ENCODE peak calls at places on chromosomes 3 and 15, in four cellular contexts. I is H9, Q is IMR-90, K is mesendoderm. F is an unnamed sample.

GRCh38 chr3:106033654-106034053 is 164.8 kb upstream of the CBLB start:
- DNase-seq in I (no peak), Q (no peak), K (no peak), F (no peak)

GRCh38 chr3:64306745-64307144 is 81.5 kb upstream of the PRICKLE2 start:
- DNase-seq in Q (no peak), I (no peak), K (no peak), F (no peak)

GRCh38 chr3:56855856-56856538 is 54.2 kb upstream of the ARHGEF3 start:
- DNase-seq in Q (no peak), I (peak; percentile 68), K (peak; percentile 65), F (peak; percentile 27)

GRCh38 chr15:70099966-70100494 is 2.3 kb upstream of the TLE3 start:
- DNase-seq in I (no peak), K (peak; percentile 83), Q (no peak), F (no peak)

GRCh38 chr15:56273724-56274123 is 30.0 kb upstream of the RFX7 start:
- DNase-seq in Q (no peak), I (no peak), K (no peak), F (no peak)

GRCh38 chr3:42731476-42732195 is 29.0 kb upstream of the HHATL start:
- DNase-seq in I (peak; percentile 13), K (no peak), Q (no peak), F (no peak)

GRCh38 chr3:167203062-167203461 is 177.0 kb downstream of the ZBBX start:
- DNase-seq in I (no peak), K (no peak), Q (no peak), F (no peak)

GRCh38 chr3:87207500-87207899 is 19.6 kb upstream of the CHMP2B start:
- DNase-seq in K (no peak), I (no peak), Q (no peak), F (no peak)

GRCh38 chr3:154510780-154511179 is 80.8 kb upstream of the GPR149 start:
- DNase-seq in K (no peak), I (no peak), Q (no peak), F (no peak)

GRCh38 chr15:68213991-68214837 is 9.1 kb upstream of the CALML4 start:
- DNase-seq in Q (no peak), I (peak; percentile 17), K (no peak), F (no peak)

GRCh38 chr3:39668420-39668819 is 141.0 kb upstream of the MYRIP start:
- DNase-seq in I (no peak), Q (peak; percentile 38), K (peak; percentile 66), F (peak; percentile 33)

GRCh38 chr3:177603137-177603603 is 405.9 kb upstream of the TBL1XR1 start:
- DNase-seq in K (no peak), I (no peak), Q (no peak), F (no peak)

GRCh38 chr3:12158387-12159226 is at the start of gene TIMP4:
- DNase-seq in K (peak; percentile 83), I (peak; percentile 63), Q (peak; percentile 28), F (peak; percentile 14)

GRCh38 chr15:63501256-63502089 is 2.9 kb upstream of the USP3 start:
- DNase-seq in Q (peak; percentile 97), I (peak; percentile 53), K (peak; percentile 72), F (no peak)

GRCh38 chr15:65175511-65175910 is 9.6 kb downstream of the CLPX start:
- DNase-seq in Q (no peak), I (no peak), K (no peak), F (no peak)

GRCh38 chr15:70902105-70902504 is 9.5 kb downstream of the LRRC49 start:
- DNase-seq in Q (peak; percentile 95), K (peak; percentile 94), I (no peak), F (no peak)

GRCh38 chr15:39312984-39313383 is 267.9 kb upstream of the THBS1 start:
- DNase-seq in K (peak; percentile 55), Q (no peak), I (no peak), F (no peak)

GRCh38 chr15:91407237-91407889 is 307.3 kb downstream of the SV2B start:
- DNase-seq in Q (peak; percentile 46), K (peak; percentile 92), I (peak; percentile 42), F (no peak)

GRCh38 chr3:61862614-61863289 is 301.4 kb downstream of the PTPRG start:
- DNase-seq in I (no peak), Q (no peak), K (no peak), F (no peak)

GRCh38 chr3:87335931-87336330 is 59.5 kb upstream of the POU1F1 start:
- DNase-seq in I (no peak), Q (no peak), K (no peak), F (no peak)

DNA sequence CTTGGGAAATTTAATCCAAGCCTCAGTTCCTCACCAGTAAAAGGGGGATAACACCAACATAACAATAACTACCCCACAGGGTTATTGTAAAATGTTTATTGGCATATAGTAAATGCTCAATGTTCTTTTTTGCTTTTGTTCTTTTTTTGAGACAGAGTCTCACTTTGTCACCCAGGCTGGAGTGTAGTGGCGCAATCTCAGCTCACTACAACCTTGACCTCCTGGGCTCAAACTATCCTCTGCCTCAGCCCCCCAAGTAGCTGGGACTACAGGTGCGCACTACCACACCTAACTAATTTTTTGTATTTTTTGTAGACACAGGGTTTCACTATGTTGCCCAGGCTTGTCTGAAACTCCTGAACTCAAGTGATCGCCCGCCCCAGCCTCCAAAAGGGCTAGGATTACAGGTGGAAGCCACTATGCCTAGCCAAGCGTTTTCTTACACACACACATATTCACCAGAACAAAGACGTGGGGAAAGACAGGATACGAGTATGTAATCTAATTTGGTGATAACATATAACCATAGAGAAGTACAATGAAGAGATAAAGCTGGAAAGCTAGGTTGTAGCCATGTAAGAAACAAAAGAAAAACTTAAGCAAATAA is 11.7 kb downstream of the STAG1 start:
- DNase-seq in Q (no peak), I (no peak), K (no peak), F (no peak)
- H3K4ac ChIP-seq in Q (no peak overlapping the region), I (no peak overlapping the region), K (no peak overlapping the region), F (no peak overlapping the region)

GRCh38 chr3:128281461-128282367 is 128.4 kb downstream of the EEFSEC start:
- DNase-seq in Q (no peak), K (no peak), I (no peak), F (no peak)
- H3K4ac ChIP-seq in Q (no peak overlapping the region), K (no peak overlapping the region), I (no peak overlapping the region), F (no peak overlapping the region)

GRCh38 chr3:197001972-197002700 is 27.5 kb downstream of the MELTF start:
- DNase-seq in Q (no peak), I (peak; percentile 40), K (no peak), F (no peak)

GRCh38 chr3:197001106-197001971 is 28.3 kb downstream of the MELTF start:
- DNase-seq in Q (no peak), K (no peak), I (peak; percentile 26), F (no peak)

GRCh38 chr3:197002701-197003454 is 26.7 kb downstream of the MELTF start:
- DNase-seq in Q (peak; percentile 52), K (peak; percentile 59), I (peak; percentile 55), F (peak; percentile 63)

GRCh38 chr3:197006446-197006845 is 23.2 kb downstream of the MELTF start:
- DNase-seq in K (no peak), Q (no peak), I (no peak), F (no peak)

GRCh38 chr3:197003461-197004385 is 25.9 kb downstream of the MELTF start:
- DNase-seq in I (peak; percentile 55), Q (no peak), K (peak; percentile 47), F (peak; percentile 23)
- H3K4ac ChIP-seq in I (no peak overlapping the region), Q (peak overlapping the region; percentile 84), K (peak overlapping the region; percentile 60), F (peak overlapping the region; percentile 43)

GRCh38 chr3:149630806-149631205 is 27.0 kb downstream of the WWTR1 start:
- DNase-seq in K (no peak), Q (no peak), I (no peak), F (no peak)
- H3K4ac ChIP-seq in K (no peak overlapping the region), Q (no peak overlapping the region), I (no peak overlapping the region), F (no peak overlapping the region)

DNA sequence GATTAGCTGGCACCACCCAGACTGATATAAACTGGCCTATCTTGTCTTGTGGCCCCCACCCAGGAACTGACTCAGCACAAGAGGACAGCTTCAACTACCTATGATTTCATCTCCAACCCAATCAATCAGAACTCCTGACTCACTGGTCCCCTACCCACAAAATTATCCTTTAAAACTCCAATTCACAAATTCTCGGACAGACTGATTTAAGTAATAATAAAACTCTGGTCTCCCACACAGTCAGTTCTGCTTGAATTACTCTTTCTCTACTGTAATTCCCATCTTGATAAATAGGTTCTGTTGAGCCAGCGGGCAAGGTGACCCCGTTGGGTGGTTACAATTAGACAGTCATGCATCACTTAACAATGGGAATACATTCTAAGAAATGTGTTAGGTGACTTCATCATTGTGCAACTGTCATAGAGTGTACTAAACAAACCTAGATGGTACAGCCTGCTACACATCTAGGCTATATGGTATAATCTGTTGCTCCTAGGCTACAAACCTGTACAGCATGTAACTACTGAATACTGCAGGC is 48.1 kb upstream of the MAP4 start:
- DNase-seq in I (no peak), Q (peak; percentile 27), K (no peak), F (no peak)
- H3K4ac ChIP-seq in I (no peak overlapping the region), Q (no peak overlapping the region), K (no peak overlapping the region), F (no peak overlapping the region)

DNA sequence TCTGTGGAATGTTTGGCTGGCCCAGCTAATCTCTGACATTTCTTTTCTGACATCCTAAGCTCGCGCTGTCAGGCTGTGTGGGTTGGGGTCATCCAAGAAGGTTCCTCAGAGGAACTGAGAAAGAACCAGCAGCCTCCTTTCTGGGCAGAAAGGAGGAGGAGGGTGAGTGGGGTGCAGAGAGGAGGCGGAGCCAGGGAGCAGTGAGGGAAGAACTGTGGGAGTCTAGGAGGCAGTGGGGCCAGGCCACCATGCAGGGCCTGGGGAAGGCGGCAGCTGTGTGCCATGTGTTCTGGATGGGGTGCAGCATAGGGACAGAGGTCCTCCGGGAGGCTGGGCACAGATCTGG is 5.3 kb downstream of the SEMA7A start:
- DNase-seq in Q (no peak), I (no peak), K (no peak), F (no peak)
- H3K4ac ChIP-seq in Q (no peak overlapping the region), I (no peak overlapping the region), K (no peak overlapping the region), F (no peak overlapping the region)